ENCODE peak calls at places on chromosomes 4 and X, in ten cellular contexts. One of them, this sample, is unnamed.

GRCh38 chr4:117777721-117778120 is 256.6 kb upstream of the NDST3 start:
- DNase-seq in AML-193: no peak
- DNase-seq in MCF 10A: peak; percentile 15
- DNase-seq in SW 1271: no peak
- DNase-seq in endothelial cell of umbilical vein: no peak
- DNase-seq in hypothalamus: no peak
- DNase-seq in activated CD4-positive, alpha-beta T cell treated with anti-CD3 and anti-CD28 coated beads, Interleukin-2, amount 10 ng/mL, durations not matched to agents 7 days and 5 days: no peak
- DNase-seq in astrocyte of the cerebellum: peak; percentile 92
- DNase-seq in AG09309: no peak
- DNase-seq in Daoy: no peak
- DNase-seq in this sample: peak; percentile 17

GRCh38 chrX:77167993-77168392 is 279.2 kb upstream of the FGF16 start:
- DNase-seq in AG09309: no peak
- DNase-seq in MCF 10A: peak; percentile 57
- DNase-seq in endothelial cell of umbilical vein: peak; percentile 27
- DNase-seq in hypothalamus: no peak
- DNase-seq in Daoy: no peak
- DNase-seq in SW 1271: no peak
- DNase-seq in AML-193: peak; percentile 4
- DNase-seq in astrocyte of the cerebellum: no peak
- DNase-seq in activated CD4-positive, alpha-beta T cell treated with anti-CD3 and anti-CD28 coated beads, Interleukin-2, amount 10 ng/mL, durations not matched to agents 7 days and 5 days: no peak
- DNase-seq in this sample: peak; percentile 50

GRCh38 chr4:44661940-44662622 is 10.7 kb upstream of the YIPF7 start:
- DNase-seq in AG09309: no peak
- DNase-seq in SW 1271: no peak
- DNase-seq in MCF 10A: peak; percentile 16
- DNase-seq in AML-193: no peak
- DNase-seq in activated CD4-positive, alpha-beta T cell treated with anti-CD3 and anti-CD28 coated beads, Interleukin-2, amount 10 ng/mL, durations not matched to agents 7 days and 5 days: no peak
- DNase-seq in astrocyte of the cerebellum: no peak
- DNase-seq in endothelial cell of umbilical vein: no peak
- DNase-seq in hypothalamus: no peak
- DNase-seq in Daoy: no peak
- DNase-seq in this sample: no peak

GRCh38 chr4:16289872-16290554 is 63.7 kb upstream of the TAPT1 start:
- DNase-seq in MCF 10A: peak; percentile 54
- DNase-seq in endothelial cell of umbilical vein: peak; percentile 69
- DNase-seq in AML-193: peak; percentile 35
- DNase-seq in astrocyte of the cerebellum: peak; percentile 39
- DNase-seq in AG09309: no peak
- DNase-seq in Daoy: no peak
- DNase-seq in SW 1271: no peak
- DNase-seq in hypothalamus: no peak
- DNase-seq in activated CD4-positive, alpha-beta T cell treated with anti-CD3 and anti-CD28 coated beads, Interleukin-2, amount 10 ng/mL, durations not matched to agents 7 days and 5 days: peak; percentile 30
- DNase-seq in this sample: peak; percentile 67

GRCh38 chr4:6565691-6566431 is 9.1 kb upstream of the MAN2B2 start:
- DNase-seq in SW 1271: no peak
- DNase-seq in Daoy: no peak
- DNase-seq in astrocyte of the cerebellum: no peak
- DNase-seq in AML-193: no peak
- DNase-seq in MCF 10A: no peak
- DNase-seq in activated CD4-positive, alpha-beta T cell treated with anti-CD3 and anti-CD28 coated beads, Interleukin-2, amount 10 ng/mL, durations not matched to agents 7 days and 5 days: no peak
- DNase-seq in hypothalamus: no peak
- DNase-seq in endothelial cell of umbilical vein: no peak
- DNase-seq in AG09309: no peak
- DNase-seq in this sample: no peak

GRCh38 chrX:71393919-71394318 is 27.8 kb downstream of the TAF1 start:
- DNase-seq in Daoy: no peak
- DNase-seq in endothelial cell of umbilical vein: no peak
- DNase-seq in astrocyte of the cerebellum: no peak
- DNase-seq in hypothalamus: no peak
- DNase-seq in activated CD4-positive, alpha-beta T cell treated with anti-CD3 and anti-CD28 coated beads, Interleukin-2, amount 10 ng/mL, durations not matched to agents 7 days and 5 days: no peak
- DNase-seq in MCF 10A: no peak
- DNase-seq in AML-193: no peak
- DNase-seq in AG09309: no peak
- DNase-seq in SW 1271: no peak
- DNase-seq in this sample: no peak

GRCh38 chr4:98778206-98778605 is 119.8 kb upstream of the TSPAN5 start:
- DNase-seq in Daoy: peak; percentile 17
- DNase-seq in MCF 10A: peak; percentile 94
- DNase-seq in endothelial cell of umbilical vein: peak; percentile 39
- DNase-seq in AML-193: no peak
- DNase-seq in SW 1271: no peak
- DNase-seq in hypothalamus: no peak
- DNase-seq in activated CD4-positive, alpha-beta T cell treated with anti-CD3 and anti-CD28 coated beads, Interleukin-2, amount 10 ng/mL, durations not matched to agents 7 days and 5 days: no peak
- DNase-seq in astrocyte of the cerebellum: peak; percentile 36
- DNase-seq in AG09309: peak; percentile 37
- DNase-seq in this sample: peak; percentile 94

GRCh38 chr4:96525901-96526300 is 686.0 kb downstream of the PDHA2 start:
- DNase-seq in astrocyte of the cerebellum: peak; percentile 13
- DNase-seq in endothelial cell of umbilical vein: peak; percentile 28
- DNase-seq in activated CD4-positive, alpha-beta T cell treated with anti-CD3 and anti-CD28 coated beads, Interleukin-2, amount 10 ng/mL, durations not matched to agents 7 days and 5 days: no peak
- DNase-seq in Daoy: no peak
- DNase-seq in AG09309: no peak
- DNase-seq in SW 1271: no peak
- DNase-seq in AML-193: no peak
- DNase-seq in MCF 10A: peak; percentile 25
- DNase-seq in hypothalamus: no peak
- DNase-seq in this sample: peak; percentile 5

GRCh38 chrX:22577181-22577580 is 304.5 kb downstream of the CBLL2 start:
- DNase-seq in AG09309: peak; percentile 14
- DNase-seq in SW 1271: no peak
- DNase-seq in activated CD4-positive, alpha-beta T cell treated with anti-CD3 and anti-CD28 coated beads, Interleukin-2, amount 10 ng/mL, durations not matched to agents 7 days and 5 days: no peak
- DNase-seq in AML-193: no peak
- DNase-seq in endothelial cell of umbilical vein: peak; percentile 1
- DNase-seq in hypothalamus: no peak
- DNase-seq in Daoy: peak; percentile 62
- DNase-seq in MCF 10A: peak; percentile 36
- DNase-seq in astrocyte of the cerebellum: peak; percentile 13
- DNase-seq in this sample: peak; percentile 24

GRCh38 chr4:4254666-4255065 is 6.6 kb upstream of the TMEM128 start:
- DNase-seq in SW 1271: no peak
- DNase-seq in hypothalamus: peak; percentile 67
- DNase-seq in activated CD4-positive, alpha-beta T cell treated with anti-CD3 and anti-CD28 coated beads, Interleukin-2, amount 10 ng/mL, durations not matched to agents 7 days and 5 days: no peak
- DNase-seq in MCF 10A: no peak
- DNase-seq in endothelial cell of umbilical vein: no peak
- DNase-seq in AG09309: no peak
- DNase-seq in AML-193: no peak
- DNase-seq in astrocyte of the cerebellum: no peak
- DNase-seq in Daoy: no peak
- DNase-seq in this sample: no peak

GRCh38 chrX:100797359-100797758 is 22.8 kb upstream of the CSTF2 start:
- DNase-seq in AG09309: no peak
- DNase-seq in endothelial cell of umbilical vein: no peak
- DNase-seq in Daoy: no peak
- DNase-seq in AML-193: no peak
- DNase-seq in MCF 10A: no peak
- DNase-seq in SW 1271: no peak
- DNase-seq in activated CD4-positive, alpha-beta T cell treated with anti-CD3 and anti-CD28 coated beads, Interleukin-2, amount 10 ng/mL, durations not matched to agents 7 days and 5 days: no peak
- DNase-seq in astrocyte of the cerebellum: no peak
- DNase-seq in hypothalamus: no peak
- DNase-seq in this sample: no peak

GRCh38 chrX:41381685-41382084 is 47.7 kb downstream of the DDX3X start:
- DNase-seq in AML-193: no peak
- DNase-seq in activated CD4-positive, alpha-beta T cell treated with anti-CD3 and anti-CD28 coated beads, Interleukin-2, amount 10 ng/mL, durations not matched to agents 7 days and 5 days: no peak
- DNase-seq in Daoy: peak; percentile 66
- DNase-seq in SW 1271: peak; percentile 1
- DNase-seq in endothelial cell of umbilical vein: peak; percentile 56
- DNase-seq in hypothalamus: no peak
- DNase-seq in MCF 10A: peak; percentile 99
- DNase-seq in AG09309: peak; percentile 41
- DNase-seq in astrocyte of the cerebellum: peak; percentile 4
- DNase-seq in this sample: peak; percentile 73

This sample was measured in fibroblast of pulmonary artery.